ENCODE peak calls at places on chromosomes 7 and 10, in five cellular contexts. Y is SK-N-SH, D is thoracic aorta, L is upper lobe of left lung, W is neural crest cell. P is an unnamed sample.

GRCh38 chr10:86048973-86049372 is 317.6 kb downstream of the GRID1 start:
- DNase-seq in L (no peak), D (no peak), W (no peak), Y (no peak), P (no peak)

GRCh38 chr10:48523212-48523819 is 81.6 kb downstream of the ARHGAP22 start:
- DNase-seq in L (peak), D (peak), Y (peak), W (peak), P (no peak)

GRCh38 chr7:90250601-90251303 is 5.8 kb downstream of the CFAP69 start:
- DNase-seq in L (no peak), Y (no peak), W (no peak), D (no peak), P (no peak)

GRCh38 chr7:79984210-79984609 is 150.4 kb upstream of the GNAI1 start:
- DNase-seq in L (no peak), D (no peak), W (no peak), Y (no peak), P (no peak)

GRCh38 chr7:54349259-54349658 is 192.9 kb upstream of the VSTM2A start:
- DNase-seq in W (no peak), D (no peak), Y (no peak), L (no peak), P (no peak)

GRCh38 chr7:22064816-22065215 is 119.1 kb upstream of the CDCA7L start:
- DNase-seq in Y (no peak), L (no peak), D (no peak), W (no peak), P (no peak)

GRCh38 chr7:120060283-120060682 is 212.7 kb upstream of the KCND2 start:
- DNase-seq in Y (no peak), L (no peak), D (no peak), W (no peak), P (no peak)

GRCh38 chr10:106311590-106311989 is 852.9 kb downstream of the SORCS1 start:
- DNase-seq in L (no peak), Y (no peak), D (no peak), W (no peak), P (no peak)

GRCh38 chr7:28083159-28083997 is 97.2 kb downstream of the JAZF1 start:
- DNase-seq in W (no peak), L (no peak), Y (no peak), D (peak), P (no peak)

GRCh38 chr7:44565795-44566559 is 7.7 kb downstream of the DDX56 start:
- DNase-seq in D (no peak), Y (no peak), W (no peak), L (no peak), P (no peak)
- TF ChIP-seq CTCF in D (no peak), Y (no peak), W (peak), L (no peak), P (no peak)

GRCh38 chr10:74103560-74104248 is 46.9 kb downstream of the AP3M1 start:
- DNase-seq in D (no peak), L (no peak), W (no peak), Y (peak), P (no peak)
- TF ChIP-seq CTCF in D (peak), L (no peak), W (peak), Y (peak), P (no peak)

GRCh38 chr7:83478601-83479000 is 170.3 kb downstream of the SEMA3E start:
- DNase-seq in W (no peak), D (no peak), Y (no peak), L (no peak), P (no peak)

GRCh38 chr7:83472376-83472775 is 176.6 kb downstream of the SEMA3E start:
- DNase-seq in D (no peak), L (no peak), W (no peak), Y (no peak), P (no peak)

GRCh38 chr7:83476501-83476900 is 172.4 kb downstream of the SEMA3E start:
- DNase-seq in D (no peak), Y (no peak), W (no peak), L (no peak), P (no peak)

GRCh38 chr7:83469491-83469890 is 179.4 kb downstream of the SEMA3E start:
- DNase-seq in W (no peak), Y (no peak), L (no peak), D (no peak), P (no peak)

DNA sequence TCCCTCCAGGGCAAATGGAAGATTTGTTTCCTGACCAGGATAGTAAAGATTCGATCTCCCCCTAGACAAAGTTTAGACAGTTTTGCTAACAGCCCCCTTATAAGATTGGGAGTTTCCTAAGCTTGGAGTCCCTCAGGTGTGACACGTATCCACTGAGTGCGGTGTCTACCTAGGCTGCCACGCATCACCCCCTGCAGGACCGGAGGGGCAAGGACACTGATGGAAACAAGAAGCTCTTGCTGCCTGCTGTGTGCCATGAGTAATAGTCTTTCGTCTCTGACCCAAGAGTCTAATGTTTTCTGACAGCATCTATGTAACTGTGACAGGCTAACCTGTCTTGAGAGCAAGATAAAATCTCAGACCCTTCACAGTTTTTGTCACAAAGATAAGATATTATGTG is 173.5 kb downstream of the SEMA3E start:
- DNase-seq in L (no peak), D (no peak), W (no peak), Y (no peak), P (no peak)
- TF ChIP-seq CTCF in L (no peak), D (no peak), W (peak), Y (peak), P (no peak)

GRCh38 chr10:129253551-129254179 is 213.4 kb upstream of the MGMT start:
- DNase-seq in W (no peak), L (no peak), D (no peak), Y (no peak), P (no peak)
- TF ChIP-seq CTCF in W (no peak), L (no peak), D (no peak), Y (no peak), P (no peak)

P was measured in activated B cell treated with CpG ODN at 0.5 μM for 24 hours.